ENCODE peak calls at places on chromosomes 13 and 19, in five cellular contexts. X, Z, B, R and I are unnamed samples.

GRCh38 chr13:40319699-40320586 is 346.5 kb downstream of the FOXO1 start:
- DNase-seq in R (no peak), X (no peak), Z (no peak), B (no peak), I (no peak)

GRCh38 chr13:43905435-43906031 is 25.8 kb downstream of the LACC1 start:
- DNase-seq in B (peak; percentile 51), X (peak; percentile 79), R (no peak), Z (no peak), I (no peak)

GRCh38 chr13:101289764-101290163 is 126.5 kb downstream of the NALCN start:
- DNase-seq in X (peak; percentile 26), R (no peak), Z (no peak), B (peak; percentile 2), I (no peak)

GRCh38 chr13:50721664-50721976 is 121.9 kb downstream of the DLEU7 start:
- DNase-seq in X (no peak), R (no peak), B (no peak), Z (no peak), I (no peak)

GRCh38 chr13:57569981-57570380 is 61.6 kb upstream of the PCDH17 start:
- DNase-seq in X (no peak), R (no peak), Z (no peak), B (no peak), I (no peak)

GRCh38 chr13:59607172-59607571 is 556.6 kb downstream of the DIAPH3 start:
- DNase-seq in X (no peak), Z (no peak), B (no peak), R (no peak), I (no peak)

GRCh38 chr19:51689751-51690358 is 3.3 kb upstream of the SPACA6 start:
- DNase-seq in B (no peak), Z (peak; percentile 52), R (peak; percentile 21), X (peak; percentile 68), I (peak; percentile 39)

GRCh38 chr13:39148513-39148961 is 110.3 kb downstream of the NHLRC3 start:
- DNase-seq in R (no peak), Z (no peak), X (peak; percentile 90), B (no peak), I (no peak)

GRCh38 chr19:5131866-5132561 is 163.1 kb downstream of the KDM4B start:
- DNase-seq in X (no peak), Z (no peak), B (no peak), R (no peak), I (no peak)

GRCh38 chr13:90498816-90499215 is 848.7 kb upstream of the MIR17HG start:
- DNase-seq in X (no peak), Z (no peak), B (no peak), R (no peak), I (no peak)

GRCh38 chr13:42272776-42273175 is 824 bp downstream of the AKAP11 start:
- DNase-seq in R (no peak), B (peak; percentile 26), X (no peak), Z (no peak), I (no peak)

GRCh38 chr19:1298235-1298634 is 12.6 kb downstream of the EFNA2 start:
- DNase-seq in B (no peak), R (no peak), X (no peak), Z (no peak), I (no peak)

GRCh38 chr19:2634228-2634951 is 68.1 kb downstream of the GNG7 start:
- DNase-seq in B (no peak), X (peak; percentile 88), Z (no peak), R (no peak), I (peak; percentile 85)

GRCh38 chr19:51257471-51257870 is 6.6 kb downstream of the SIGLECL1 start:
- DNase-seq in X (no peak), B (no peak), Z (no peak), R (no peak), I (no peak)

GRCh38 chr19:57656346-57656745 is 12.4 kb upstream of the ZSCAN4 start:
- DNase-seq in Z (no peak), B (no peak), R (no peak), X (no peak), I (no peak)

GRCh38 chr19:42333018-42333417 is 7.6 kb downstream of the MEGF8 start:
- DNase-seq in B (no peak), R (no peak), Z (no peak), X (no peak), I (no peak)

GRCh38 chr19:52453324-52454094 is at the start of gene ZNF578:
- DNase-seq in R (peak; percentile 52), B (peak; percentile 52), X (peak; percentile 92), Z (peak; percentile 80), I (peak; percentile 75)

GRCh38 chr13:91036886-91037285 is 310.6 kb upstream of the MIR17HG start:
- DNase-seq in R (no peak), B (no peak), X (no peak), Z (no peak), I (no peak)

GRCh38 chr13:80215368-80215767 is 125.6 kb downstream of the SPRY2 start:
- DNase-seq in Z (no peak), X (peak; percentile 20), R (no peak), B (no peak), I (no peak)

GRCh38 chr13:49935171-49936084 is 712 bp downstream of the SPRYD7 start:
- DNase-seq in Z (peak; percentile 57), B (peak; percentile 7), R (no peak), X (peak; percentile 67), I (peak; percentile 62)

GRCh38 chr19:1568320-1569019 is at the start of gene MEX3D:
- DNase-seq in Z (peak; percentile 85), R (peak; percentile 82), X (peak; percentile 79), B (peak; percentile 76), I (peak; percentile 67)

GRCh38 chr19:29815231-29815630 is 3.4 kb downstream of the CCNE1 start:
- DNase-seq in B (no peak), X (no peak), R (no peak), Z (no peak), I (no peak)

GRCh38 chr19:15154002-15154612 is 46.7 kb downstream of the NOTCH3 start:
- DNase-seq in R (peak; percentile 21), X (peak; percentile 62), Z (no peak), B (no peak), I (no peak)

GRCh38 chr19:55319786-55320185 is 5.4 kb downstream of the TMEM150B start:
- DNase-seq in X (peak; percentile 79), B (no peak), R (no peak), Z (peak; percentile 43), I (no peak)

GRCh38 chr19:55088543-55089265 is 13.0 kb downstream of the EPS8L1 start:
- DNase-seq in X (peak; percentile 72), R (peak; percentile 85), Z (peak; percentile 80), B (peak; percentile 55), I (peak; percentile 80)

GRCh38 chr19:10963865-10964264 is 3.0 kb downstream of the SMARCA4 start:
- DNase-seq in Z (no peak), X (no peak), R (no peak), B (no peak), I (no peak)

GRCh38 chr19:3977242-3978143 is 6.6 kb upstream of the DAPK3 start:
- DNase-seq in B (no peak), Z (peak; percentile 25), X (no peak), R (no peak), I (no peak)

GRCh38 chr13:44068169-44068568 is 188.5 kb downstream of the LACC1 start:
- DNase-seq in B (no peak), Z (no peak), X (peak; percentile 56), R (no peak), I (no peak)

GRCh38 chr19:10209305-10209704 is 14.6 kb upstream of the DNMT1 start:
- DNase-seq in Z (no peak), X (no peak), B (no peak), R (no peak), I (no peak)

GRCh38 chr13:21673592-21674270 is 2.9 kb downstream of the FGF9 start:
- DNase-seq in X (peak; percentile 38), Z (peak; percentile 52), B (peak; percentile 50), R (peak; percentile 67), I (no peak)

GRCh38 chr19:18645035-18645511 is 8.2 kb downstream of the KLHL26 start:
- DNase-seq in R (no peak), B (no peak), X (no peak), Z (no peak), I (no peak)